ENCODE peak calls at places on chromosomes 12 and 14, in ten cellular contexts. One of them, this sample, is unnamed.

GRCh38 chr14:21795456-21795855 is 121.8 kb upstream of the OR4E1 start:
- DNase-seq in tibial nerve: no peak
- DNase-seq in stimulated activated effector memory CD8-positive, alpha-beta T cell treated with anti-CD3 and anti-CD28 coated beads, Interleukin-12 subunit alpha, Interleukin-12 subunit beta, amount 100 ng/mL, for 72 hours: no peak
- DNase-seq in NCI-H1092 treated with DMSO at 0.1 percent for 48 hours: no peak
- DNase-seq in occipital lobe: no peak
- DNase-seq in left colon: no peak
- DNase-seq in retina: no peak
- DNase-seq in GOT3: no peak
- DNase-seq in NCI-H2081: no peak
- DNase-seq in activated T-helper 9 cell treated with anti-CD3 and anti-CD28 coated beads, Interleukin-2, amount 50 U/mL, for 16 hours: no peak
- DNase-seq in this sample: no peak

GRCh38 chr14:46401066-46401465 is 250.5 kb downstream of the RPL10L start:
- DNase-seq in tibial nerve: no peak
- DNase-seq in stimulated activated effector memory CD8-positive, alpha-beta T cell treated with anti-CD3 and anti-CD28 coated beads, Interleukin-12 subunit alpha, Interleukin-12 subunit beta, amount 100 ng/mL, for 72 hours: no peak
- DNase-seq in NCI-H1092 treated with DMSO at 0.1 percent for 48 hours: peak
- DNase-seq in occipital lobe: no peak
- DNase-seq in left colon: no peak
- DNase-seq in retina: no peak
- DNase-seq in GOT3: no peak
- DNase-seq in NCI-H2081: no peak
- DNase-seq in activated T-helper 9 cell treated with anti-CD3 and anti-CD28 coated beads, Interleukin-2, amount 50 U/mL, for 16 hours: no peak
- DNase-seq in this sample: no peak

GRCh38 chr14:55721353-55721752 is 141.3 kb downstream of the KTN1 start:
- DNase-seq in tibial nerve: no peak
- DNase-seq in stimulated activated effector memory CD8-positive, alpha-beta T cell treated with anti-CD3 and anti-CD28 coated beads, Interleukin-12 subunit alpha, Interleukin-12 subunit beta, amount 100 ng/mL, for 72 hours: no peak
- DNase-seq in NCI-H1092 treated with DMSO at 0.1 percent for 48 hours: no peak
- DNase-seq in occipital lobe: no peak
- DNase-seq in left colon: no peak
- DNase-seq in retina: no peak
- DNase-seq in GOT3: no peak
- DNase-seq in NCI-H2081: no peak
- DNase-seq in activated T-helper 9 cell treated with anti-CD3 and anti-CD28 coated beads, Interleukin-2, amount 50 U/mL, for 16 hours: no peak
- DNase-seq in this sample: no peak

GRCh38 chr12:89779090-89779489 is 70.5 kb upstream of the ATP2B1 start:
- DNase-seq in tibial nerve: no peak
- DNase-seq in stimulated activated effector memory CD8-positive, alpha-beta T cell treated with anti-CD3 and anti-CD28 coated beads, Interleukin-12 subunit alpha, Interleukin-12 subunit beta, amount 100 ng/mL, for 72 hours: no peak
- DNase-seq in NCI-H1092 treated with DMSO at 0.1 percent for 48 hours: no peak
- DNase-seq in occipital lobe: no peak
- DNase-seq in left colon: no peak
- DNase-seq in retina: no peak
- DNase-seq in GOT3: no peak
- DNase-seq in NCI-H2081: no peak
- DNase-seq in activated T-helper 9 cell treated with anti-CD3 and anti-CD28 coated beads, Interleukin-2, amount 50 U/mL, for 16 hours: no peak
- DNase-seq in this sample: no peak

GRCh38 chr14:67491741-67492504 is 3.4 kb upstream of the TMEM229B start:
- DNase-seq in tibial nerve: no peak
- DNase-seq in stimulated activated effector memory CD8-positive, alpha-beta T cell treated with anti-CD3 and anti-CD28 coated beads, Interleukin-12 subunit alpha, Interleukin-12 subunit beta, amount 100 ng/mL, for 72 hours: no peak
- DNase-seq in NCI-H1092 treated with DMSO at 0.1 percent for 48 hours: peak
- DNase-seq in occipital lobe: no peak
- DNase-seq in left colon: no peak
- DNase-seq in retina: peak
- DNase-seq in GOT3: no peak
- DNase-seq in NCI-H2081: peak
- DNase-seq in activated T-helper 9 cell treated with anti-CD3 and anti-CD28 coated beads, Interleukin-2, amount 50 U/mL, for 16 hours: no peak
- DNase-seq in this sample: peak

GRCh38 chr14:92531151-92531873 is 17.7 kb downstream of the RIN3 start:
- DNase-seq in tibial nerve: no peak
- DNase-seq in stimulated activated effector memory CD8-positive, alpha-beta T cell treated with anti-CD3 and anti-CD28 coated beads, Interleukin-12 subunit alpha, Interleukin-12 subunit beta, amount 100 ng/mL, for 72 hours: peak
- DNase-seq in NCI-H1092 treated with DMSO at 0.1 percent for 48 hours: no peak
- DNase-seq in occipital lobe: no peak
- DNase-seq in left colon: no peak
- DNase-seq in retina: no peak
- DNase-seq in GOT3: no peak
- DNase-seq in NCI-H2081: no peak
- DNase-seq in activated T-helper 9 cell treated with anti-CD3 and anti-CD28 coated beads, Interleukin-2, amount 50 U/mL, for 16 hours: no peak
- DNase-seq in this sample: no peak

GRCh38 chr12:63068857-63069442 is 82.1 kb downstream of the AVPR1A start:
- DNase-seq in tibial nerve: no peak
- DNase-seq in stimulated activated effector memory CD8-positive, alpha-beta T cell treated with anti-CD3 and anti-CD28 coated beads, Interleukin-12 subunit alpha, Interleukin-12 subunit beta, amount 100 ng/mL, for 72 hours: no peak
- DNase-seq in NCI-H1092 treated with DMSO at 0.1 percent for 48 hours: peak
- DNase-seq in occipital lobe: no peak
- DNase-seq in left colon: no peak
- DNase-seq in retina: peak
- DNase-seq in GOT3: no peak
- DNase-seq in NCI-H2081: peak
- DNase-seq in activated T-helper 9 cell treated with anti-CD3 and anti-CD28 coated beads, Interleukin-2, amount 50 U/mL, for 16 hours: no peak
- DNase-seq in this sample: peak

GRCh38 chr12:116159175-116159574 is 118.3 kb downstream of the MED13L start:
- DNase-seq in tibial nerve: no peak
- DNase-seq in stimulated activated effector memory CD8-positive, alpha-beta T cell treated with anti-CD3 and anti-CD28 coated beads, Interleukin-12 subunit alpha, Interleukin-12 subunit beta, amount 100 ng/mL, for 72 hours: no peak
- DNase-seq in NCI-H1092 treated with DMSO at 0.1 percent for 48 hours: peak
- DNase-seq in occipital lobe: no peak
- DNase-seq in left colon: no peak
- DNase-seq in retina: no peak
- DNase-seq in GOT3: no peak
- DNase-seq in NCI-H2081: peak
- DNase-seq in activated T-helper 9 cell treated with anti-CD3 and anti-CD28 coated beads, Interleukin-2, amount 50 U/mL, for 16 hours: no peak
- DNase-seq in this sample: no peak

GRCh38 chr14:53430870-53431269 is 277.7 kb upstream of the DDHD1 start:
- DNase-seq in tibial nerve: no peak
- DNase-seq in stimulated activated effector memory CD8-positive, alpha-beta T cell treated with anti-CD3 and anti-CD28 coated beads, Interleukin-12 subunit alpha, Interleukin-12 subunit beta, amount 100 ng/mL, for 72 hours: no peak
- DNase-seq in NCI-H1092 treated with DMSO at 0.1 percent for 48 hours: no peak
- DNase-seq in occipital lobe: no peak
- DNase-seq in left colon: no peak
- DNase-seq in retina: no peak
- DNase-seq in GOT3: no peak
- DNase-seq in NCI-H2081: no peak
- DNase-seq in activated T-helper 9 cell treated with anti-CD3 and anti-CD28 coated beads, Interleukin-2, amount 50 U/mL, for 16 hours: no peak
- DNase-seq in this sample: no peak

GRCh38 chr14:91568626-91569025 is 58.5 kb upstream of the PPP4R3A start:
- DNase-seq in tibial nerve: no peak
- DNase-seq in stimulated activated effector memory CD8-positive, alpha-beta T cell treated with anti-CD3 and anti-CD28 coated beads, Interleukin-12 subunit alpha, Interleukin-12 subunit beta, amount 100 ng/mL, for 72 hours: no peak
- DNase-seq in NCI-H1092 treated with DMSO at 0.1 percent for 48 hours: no peak
- DNase-seq in occipital lobe: no peak
- DNase-seq in left colon: peak
- DNase-seq in retina: no peak
- DNase-seq in GOT3: no peak
- DNase-seq in NCI-H2081: no peak
- DNase-seq in activated T-helper 9 cell treated with anti-CD3 and anti-CD28 coated beads, Interleukin-2, amount 50 U/mL, for 16 hours: no peak
- DNase-seq in this sample: no peak

GRCh38 chr12:104590002-104590401 is 133.3 kb downstream of the CHST11 start:
- DNase-seq in tibial nerve: no peak
- DNase-seq in stimulated activated effector memory CD8-positive, alpha-beta T cell treated with anti-CD3 and anti-CD28 coated beads, Interleukin-12 subunit alpha, Interleukin-12 subunit beta, amount 100 ng/mL, for 72 hours: no peak
- DNase-seq in NCI-H1092 treated with DMSO at 0.1 percent for 48 hours: no peak
- DNase-seq in occipital lobe: no peak
- DNase-seq in left colon: no peak
- DNase-seq in retina: no peak
- DNase-seq in GOT3: no peak
- DNase-seq in NCI-H2081: no peak
- DNase-seq in activated T-helper 9 cell treated with anti-CD3 and anti-CD28 coated beads, Interleukin-2, amount 50 U/mL, for 16 hours: no peak
- DNase-seq in this sample: no peak

GRCh38 chr12:48080821-48081220 is 25.1 kb downstream of the SENP1 start:
- DNase-seq in tibial nerve: no peak
- DNase-seq in stimulated activated effector memory CD8-positive, alpha-beta T cell treated with anti-CD3 and anti-CD28 coated beads, Interleukin-12 subunit alpha, Interleukin-12 subunit beta, amount 100 ng/mL, for 72 hours: no peak
- DNase-seq in NCI-H1092 treated with DMSO at 0.1 percent for 48 hours: no peak
- DNase-seq in occipital lobe: no peak
- DNase-seq in left colon: no peak
- DNase-seq in retina: no peak
- DNase-seq in GOT3: no peak
- DNase-seq in NCI-H2081: no peak
- DNase-seq in activated T-helper 9 cell treated with anti-CD3 and anti-CD28 coated beads, Interleukin-2, amount 50 U/mL, for 16 hours: no peak
- DNase-seq in this sample: no peak

GRCh38 chr12:68240079-68240478 is 13.3 kb downstream of the IL22 start:
- DNase-seq in tibial nerve: no peak
- DNase-seq in stimulated activated effector memory CD8-positive, alpha-beta T cell treated with anti-CD3 and anti-CD28 coated beads, Interleukin-12 subunit alpha, Interleukin-12 subunit beta, amount 100 ng/mL, for 72 hours: peak
- DNase-seq in NCI-H1092 treated with DMSO at 0.1 percent for 48 hours: no peak
- DNase-seq in occipital lobe: no peak
- DNase-seq in left colon: no peak
- DNase-seq in retina: no peak
- DNase-seq in GOT3: peak
- DNase-seq in NCI-H2081: no peak
- DNase-seq in activated T-helper 9 cell treated with anti-CD3 and anti-CD28 coated beads, Interleukin-2, amount 50 U/mL, for 16 hours: no peak
- DNase-seq in this sample: no peak

GRCh38 chr12:666766-667308 is 3.6 kb upstream of the NINJ2 start:
- DNase-seq in tibial nerve: no peak
- DNase-seq in stimulated activated effector memory CD8-positive, alpha-beta T cell treated with anti-CD3 and anti-CD28 coated beads, Interleukin-12 subunit alpha, Interleukin-12 subunit beta, amount 100 ng/mL, for 72 hours: peak
- DNase-seq in NCI-H1092 treated with DMSO at 0.1 percent for 48 hours: no peak
- DNase-seq in occipital lobe: no peak
- DNase-seq in left colon: no peak
- DNase-seq in retina: no peak
- DNase-seq in GOT3: no peak
- DNase-seq in NCI-H2081: no peak
- DNase-seq in activated T-helper 9 cell treated with anti-CD3 and anti-CD28 coated beads, Interleukin-2, amount 50 U/mL, for 16 hours: no peak
- DNase-seq in this sample: no peak

GRCh38 chr12:14995583-14996425 is 23.0 kb downstream of the PDE6H start:
- DNase-seq in tibial nerve: no peak
- DNase-seq in stimulated activated effector memory CD8-positive, alpha-beta T cell treated with anti-CD3 and anti-CD28 coated beads, Interleukin-12 subunit alpha, Interleukin-12 subunit beta, amount 100 ng/mL, for 72 hours: no peak
- DNase-seq in NCI-H1092 treated with DMSO at 0.1 percent for 48 hours: peak
- DNase-seq in occipital lobe: no peak
- DNase-seq in left colon: no peak
- DNase-seq in retina: peak
- DNase-seq in GOT3: no peak
- DNase-seq in NCI-H2081: peak
- DNase-seq in activated T-helper 9 cell treated with anti-CD3 and anti-CD28 coated beads, Interleukin-2, amount 50 U/mL, for 16 hours: no peak
- DNase-seq in this sample: peak

GRCh38 chr14:67241416-67242362 is at the start of gene PALS1:
- DNase-seq in tibial nerve: peak
- DNase-seq in stimulated activated effector memory CD8-positive, alpha-beta T cell treated with anti-CD3 and anti-CD28 coated beads, Interleukin-12 subunit alpha, Interleukin-12 subunit beta, amount 100 ng/mL, for 72 hours: peak
- DNase-seq in NCI-H1092 treated with DMSO at 0.1 percent for 48 hours: peak
- DNase-seq in occipital lobe: peak
- DNase-seq in left colon: no peak
- DNase-seq in retina: peak
- DNase-seq in GOT3: no peak
- DNase-seq in NCI-H2081: peak
- DNase-seq in activated T-helper 9 cell treated with anti-CD3 and anti-CD28 coated beads, Interleukin-2, amount 50 U/mL, for 16 hours: no peak
- DNase-seq in this sample: peak

GRCh38 chr14:74525361-74525851 is 31.8 kb downstream of the ISCA2 start:
- DNase-seq in tibial nerve: no peak
- DNase-seq in stimulated activated effector memory CD8-positive, alpha-beta T cell treated with anti-CD3 and anti-CD28 coated beads, Interleukin-12 subunit alpha, Interleukin-12 subunit beta, amount 100 ng/mL, for 72 hours: no peak
- DNase-seq in NCI-H1092 treated with DMSO at 0.1 percent for 48 hours: no peak
- DNase-seq in occipital lobe: no peak
- DNase-seq in left colon: no peak
- DNase-seq in retina: no peak
- DNase-seq in GOT3: no peak
- DNase-seq in NCI-H2081: no peak
- DNase-seq in activated T-helper 9 cell treated with anti-CD3 and anti-CD28 coated beads, Interleukin-2, amount 50 U/mL, for 16 hours: no peak
- DNase-seq in this sample: no peak

GRCh38 chr14:47585447-47585846 is 90.0 kb downstream of the MDGA2 start:
- DNase-seq in tibial nerve: no peak
- DNase-seq in stimulated activated effector memory CD8-positive, alpha-beta T cell treated with anti-CD3 and anti-CD28 coated beads, Interleukin-12 subunit alpha, Interleukin-12 subunit beta, amount 100 ng/mL, for 72 hours: no peak
- DNase-seq in NCI-H1092 treated with DMSO at 0.1 percent for 48 hours: no peak
- DNase-seq in occipital lobe: no peak
- DNase-seq in left colon: no peak
- DNase-seq in retina: no peak
- DNase-seq in GOT3: no peak
- DNase-seq in NCI-H2081: no peak
- DNase-seq in activated T-helper 9 cell treated with anti-CD3 and anti-CD28 coated beads, Interleukin-2, amount 50 U/mL, for 16 hours: no peak
- DNase-seq in this sample: no peak

GRCh38 chr12:47903151-47903611 is 1.6 kb downstream of the VDR start:
- DNase-seq in tibial nerve: no peak
- DNase-seq in stimulated activated effector memory CD8-positive, alpha-beta T cell treated with anti-CD3 and anti-CD28 coated beads, Interleukin-12 subunit alpha, Interleukin-12 subunit beta, amount 100 ng/mL, for 72 hours: no peak
- DNase-seq in NCI-H1092 treated with DMSO at 0.1 percent for 48 hours: no peak
- DNase-seq in occipital lobe: no peak
- DNase-seq in left colon: peak
- DNase-seq in retina: no peak
- DNase-seq in GOT3: no peak
- DNase-seq in NCI-H2081: no peak
- DNase-seq in activated T-helper 9 cell treated with anti-CD3 and anti-CD28 coated beads, Interleukin-2, amount 50 U/mL, for 16 hours: no peak
- DNase-seq in this sample: no peak

GRCh38 chr12:120820885-120821510 is 83.2 kb downstream of the SPPL3 start:
- DNase-seq in tibial nerve: no peak
- DNase-seq in stimulated activated effector memory CD8-positive, alpha-beta T cell treated with anti-CD3 and anti-CD28 coated beads, Interleukin-12 subunit alpha, Interleukin-12 subunit beta, amount 100 ng/mL, for 72 hours: no peak
- DNase-seq in NCI-H1092 treated with DMSO at 0.1 percent for 48 hours: no peak
- DNase-seq in occipital lobe: no peak
- DNase-seq in left colon: no peak
- DNase-seq in retina: no peak
- DNase-seq in GOT3: no peak
- DNase-seq in NCI-H2081: no peak
- DNase-seq in activated T-helper 9 cell treated with anti-CD3 and anti-CD28 coated beads, Interleukin-2, amount 50 U/mL, for 16 hours: peak
- DNase-seq in this sample: no peak

GRCh38 chr12:98909749-98910148 is 264.7 kb downstream of the APAF1 start:
- DNase-seq in tibial nerve: no peak
- DNase-seq in stimulated activated effector memory CD8-positive, alpha-beta T cell treated with anti-CD3 and anti-CD28 coated beads, Interleukin-12 subunit alpha, Interleukin-12 subunit beta, amount 100 ng/mL, for 72 hours: no peak
- DNase-seq in NCI-H1092 treated with DMSO at 0.1 percent for 48 hours: no peak
- DNase-seq in occipital lobe: no peak
- DNase-seq in left colon: no peak
- DNase-seq in retina: peak
- DNase-seq in GOT3: no peak
- DNase-seq in NCI-H2081: peak
- DNase-seq in activated T-helper 9 cell treated with anti-CD3 and anti-CD28 coated beads, Interleukin-2, amount 50 U/mL, for 16 hours: no peak
- DNase-seq in this sample: no peak

GRCh38 chr14:37678916-37679315 is 83.5 kb downstream of the TTC6 start:
- DNase-seq in tibial nerve: no peak
- DNase-seq in stimulated activated effector memory CD8-positive, alpha-beta T cell treated with anti-CD3 and anti-CD28 coated beads, Interleukin-12 subunit alpha, Interleukin-12 subunit beta, amount 100 ng/mL, for 72 hours: no peak
- DNase-seq in NCI-H1092 treated with DMSO at 0.1 percent for 48 hours: no peak
- DNase-seq in occipital lobe: no peak
- DNase-seq in left colon: no peak
- DNase-seq in retina: no peak
- DNase-seq in GOT3: no peak
- DNase-seq in NCI-H2081: no peak
- DNase-seq in activated T-helper 9 cell treated with anti-CD3 and anti-CD28 coated beads, Interleukin-2, amount 50 U/mL, for 16 hours: no peak
- DNase-seq in this sample: no peak

GRCh38 chr14:59356783-59357182 is 108.4 kb downstream of the GPR135 start:
- DNase-seq in tibial nerve: no peak
- DNase-seq in stimulated activated effector memory CD8-positive, alpha-beta T cell treated with anti-CD3 and anti-CD28 coated beads, Interleukin-12 subunit alpha, Interleukin-12 subunit beta, amount 100 ng/mL, for 72 hours: no peak
- DNase-seq in NCI-H1092 treated with DMSO at 0.1 percent for 48 hours: no peak
- DNase-seq in occipital lobe: no peak
- DNase-seq in left colon: no peak
- DNase-seq in retina: no peak
- DNase-seq in GOT3: no peak
- DNase-seq in NCI-H2081: no peak
- DNase-seq in activated T-helper 9 cell treated with anti-CD3 and anti-CD28 coated beads, Interleukin-2, amount 50 U/mL, for 16 hours: no peak
- DNase-seq in this sample: no peak

GRCh38 chr12:111606651-111607232 is 7.6 kb upstream of the ATXN2 start:
- DNase-seq in tibial nerve: no peak
- DNase-seq in stimulated activated effector memory CD8-positive, alpha-beta T cell treated with anti-CD3 and anti-CD28 coated beads, Interleukin-12 subunit alpha, Interleukin-12 subunit beta, amount 100 ng/mL, for 72 hours: no peak
- DNase-seq in NCI-H1092 treated with DMSO at 0.1 percent for 48 hours: no peak
- DNase-seq in occipital lobe: no peak
- DNase-seq in left colon: no peak
- DNase-seq in retina: no peak
- DNase-seq in GOT3: no peak
- DNase-seq in NCI-H2081: no peak
- DNase-seq in activated T-helper 9 cell treated with anti-CD3 and anti-CD28 coated beads, Interleukin-2, amount 50 U/mL, for 16 hours: no peak
- DNase-seq in this sample: no peak

GRCh38 chr12:8849785-8850184 is 27.4 kb downstream of the A2ML1 start:
- DNase-seq in tibial nerve: no peak
- DNase-seq in stimulated activated effector memory CD8-positive, alpha-beta T cell treated with anti-CD3 and anti-CD28 coated beads, Interleukin-12 subunit alpha, Interleukin-12 subunit beta, amount 100 ng/mL, for 72 hours: no peak
- DNase-seq in NCI-H1092 treated with DMSO at 0.1 percent for 48 hours: no peak
- DNase-seq in occipital lobe: no peak
- DNase-seq in left colon: no peak
- DNase-seq in retina: no peak
- DNase-seq in GOT3: no peak
- DNase-seq in NCI-H2081: no peak
- DNase-seq in activated T-helper 9 cell treated with anti-CD3 and anti-CD28 coated beads, Interleukin-2, amount 50 U/mL, for 16 hours: no peak
- DNase-seq in this sample: no peak

GRCh38 chr12:102631274-102631673 is 150.9 kb upstream of the IGF1 start:
- DNase-seq in tibial nerve: no peak
- DNase-seq in stimulated activated effector memory CD8-positive, alpha-beta T cell treated with anti-CD3 and anti-CD28 coated beads, Interleukin-12 subunit alpha, Interleukin-12 subunit beta, amount 100 ng/mL, for 72 hours: no peak
- DNase-seq in NCI-H1092 treated with DMSO at 0.1 percent for 48 hours: no peak
- DNase-seq in occipital lobe: no peak
- DNase-seq in left colon: no peak
- DNase-seq in retina: no peak
- DNase-seq in GOT3: no peak
- DNase-seq in NCI-H2081: no peak
- DNase-seq in activated T-helper 9 cell treated with anti-CD3 and anti-CD28 coated beads, Interleukin-2, amount 50 U/mL, for 16 hours: no peak
- DNase-seq in this sample: no peak

GRCh38 chr12:76025601-76026575 is 5.7 kb downstream of the PHLDA1 start:
- DNase-seq in tibial nerve: no peak
- DNase-seq in stimulated activated effector memory CD8-positive, alpha-beta T cell treated with anti-CD3 and anti-CD28 coated beads, Interleukin-12 subunit alpha, Interleukin-12 subunit beta, amount 100 ng/mL, for 72 hours: no peak
- DNase-seq in NCI-H1092 treated with DMSO at 0.1 percent for 48 hours: no peak
- DNase-seq in occipital lobe: no peak
- DNase-seq in left colon: no peak
- DNase-seq in retina: no peak
- DNase-seq in GOT3: no peak
- DNase-seq in NCI-H2081: no peak
- DNase-seq in activated T-helper 9 cell treated with anti-CD3 and anti-CD28 coated beads, Interleukin-2, amount 50 U/mL, for 16 hours: no peak
- DNase-seq in this sample: no peak

GRCh38 chr14:33457617-33458016 is 493.3 kb downstream of the EGLN3 start:
- DNase-seq in tibial nerve: no peak
- DNase-seq in stimulated activated effector memory CD8-positive, alpha-beta T cell treated with anti-CD3 and anti-CD28 coated beads, Interleukin-12 subunit alpha, Interleukin-12 subunit beta, amount 100 ng/mL, for 72 hours: no peak
- DNase-seq in NCI-H1092 treated with DMSO at 0.1 percent for 48 hours: no peak
- DNase-seq in occipital lobe: no peak
- DNase-seq in left colon: no peak
- DNase-seq in retina: no peak
- DNase-seq in GOT3: no peak
- DNase-seq in NCI-H2081: no peak
- DNase-seq in activated T-helper 9 cell treated with anti-CD3 and anti-CD28 coated beads, Interleukin-2, amount 50 U/mL, for 16 hours: no peak
- DNase-seq in this sample: no peak

This sample was measured in SK-N-SH.